ENCODE peak calls at places on chromosomes 12 and 14, in five cellular contexts. L is GM13976, Q is suprapubic skin, U is cardiac fibroblast, J is breast epithelium. B is an unnamed sample.

GRCh38 chr14:83607682-83608081 is 1922.3 kb upstream of the FLRT2 start:
- DNase-seq in U (no peak), J (no peak), Q (no peak), L (no peak), B (no peak)

GRCh38 chr12:31897791-31898503 is 61.3 kb upstream of the RESF1 start:
- DNase-seq in L (no peak), Q (no peak), U (peak; percentile 44), J (no peak), B (no peak)

GRCh38 chr14:105568859-105569766 is 42.7 kb downstream of the TMEM121 start:
- DNase-seq in U (no peak), Q (no peak), J (no peak), L (no peak), B (no peak)

GRCh38 chr14:105144666-105145380 is 23.8 kb downstream of the JAG2 start:
- DNase-seq in U (no peak), J (no peak), L (no peak), Q (peak; percentile 62), B (no peak)

GRCh38 chr12:45670339-45671065 is 59.0 kb upstream of the ARID2 start:
- DNase-seq in L (no peak), U (peak; percentile 49), Q (no peak), J (no peak), B (no peak)

GRCh38 chr12:4141344-4142270 is 132.0 kb upstream of the CCND2 start:
- DNase-seq in U (no peak), J (no peak), Q (no peak), L (no peak), B (no peak)

GRCh38 chr12:59041241-59042121 is 121.2 kb upstream of the LRIG3 start:
- DNase-seq in Q (no peak), L (no peak), U (peak; percentile 96), J (no peak), B (no peak)

GRCh38 chr12:9668141-9669018 is 1.1 kb upstream of the CLEC2D start:
- DNase-seq in Q (no peak), U (no peak), J (no peak), L (no peak), B (no peak)

GRCh38 chr12:46674126-46674525 is 151.7 kb downstream of the SLC38A4 start:
- DNase-seq in Q (no peak), L (no peak), J (no peak), U (no peak), B (no peak)

GRCh38 chr12:52953181-52953841 is 4.4 kb downstream of the KRT18 start:
- DNase-seq in U (no peak), J (no peak), Q (no peak), L (no peak), B (no peak)

GRCh38 chr14:93619176-93619793 is 169.0 kb downstream of the PRIMA1 start:
- DNase-seq in L (peak; percentile 58), J (no peak), U (peak; percentile 61), Q (no peak), B (peak; percentile 11)

GRCh38 chr12:79858518-79858917 is 76.4 kb downstream of the PPP1R12A start:
- DNase-seq in J (no peak), Q (no peak), U (peak; percentile 41), L (no peak), B (no peak)

GRCh38 chr12:54251667-54252284 is 28.1 kb downstream of the CBX5 start:
- DNase-seq in J (no peak), Q (no peak), L (peak; percentile 70), U (peak; percentile 73), B (no peak)

GRCh38 chr12:63968685-63969084 is 124.2 kb downstream of the SRGAP1 start:
- DNase-seq in Q (no peak), L (no peak), U (no peak), J (no peak), B (no peak)

GRCh38 chr12:115023279-115023678 is 339.3 kb upstream of the TBX3 start:
- DNase-seq in L (no peak), Q (no peak), J (no peak), U (peak; percentile 39), B (no peak)

GRCh38 chr12:107287436-107288413 is 194.4 kb upstream of the CRY1 start:
- DNase-seq in U (peak; percentile 18), J (no peak), Q (no peak), L (no peak), B (no peak)

GRCh38 chr12:101885912-101886561 is 8.7 kb downstream of the DRAM1 start:
- DNase-seq in Q (no peak), L (no peak), J (no peak), U (no peak), B (no peak)

GRCh38 chr14:50823763-50824636 is 7.0 kb downstream of the NIN start:
- DNase-seq in L (peak; percentile 40), U (no peak), J (no peak), Q (no peak), B (no peak)

GRCh38 chr12:25994252-25994651 is 35.8 kb downstream of the RASSF8 start:
- DNase-seq in L (no peak), Q (no peak), J (no peak), U (peak; percentile 88), B (no peak)

GRCh38 chr12:125186471-125187147 is 121.4 kb downstream of the AACS start:
- DNase-seq in L (no peak), Q (no peak), J (no peak), U (peak; percentile 21), B (peak; percentile 15)

GRCh38 chr14:65336191-65336591 is 76.3 kb upstream of the FUT8 start:
- DNase-seq in Q (no peak), L (no peak), U (peak; percentile 71), J (no peak), B (no peak)

GRCh38 chr12:24780969-24781368 is 167.9 kb downstream of the BCAT1 start:
- DNase-seq in J (no peak), Q (no peak), L (no peak), U (peak; percentile 50), B (no peak)

GRCh38 chr14:90193925-90194324 is 62.4 kb upstream of the PSMC1 start:
- DNase-seq in Q (no peak), U (no peak), L (no peak), J (no peak), B (no peak)

GRCh38 chr12:127680516-127680915 is 586.5 kb upstream of the TMEM132C start:
- DNase-seq in L (no peak), U (peak; percentile 42), J (no peak), Q (no peak), B (no peak)

GRCh38 chr12:122994140-122994675 is 13.7 kb downstream of the ARL6IP4 start:
- DNase-seq in U (no peak), L (no peak), Q (no peak), J (no peak), B (no peak)

GRCh38 chr14:93967637-93968250 is 8.6 kb downstream of the ASB2 start:
- DNase-seq in U (no peak), L (peak; percentile 83), Q (no peak), J (no peak), B (no peak)

GRCh38 chr12:49540229-49541139 is 1.7 kb downstream of the KCNH3 start:
- DNase-seq in J (no peak), L (no peak), Q (no peak), U (no peak), B (no peak)

DNA sequence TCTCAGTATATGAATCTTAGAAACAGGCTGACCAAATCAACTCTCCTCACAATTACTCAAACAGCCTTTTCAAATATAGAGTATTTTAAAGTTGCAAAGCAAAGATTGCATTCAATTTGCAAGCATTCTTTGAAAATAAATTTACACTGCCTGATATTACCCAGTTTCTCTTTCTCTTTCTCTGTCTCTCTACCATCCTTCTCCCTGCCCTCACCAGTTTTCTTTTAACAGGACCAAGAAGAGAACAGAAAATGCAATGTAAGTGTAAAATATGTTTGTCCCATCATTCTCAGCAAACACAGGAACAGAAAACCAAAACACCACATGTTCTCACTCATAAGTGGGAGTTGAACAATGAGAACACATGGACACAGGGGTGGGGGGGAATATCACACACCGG is 520.3 kb upstream of the USP15 start:
- DNase-seq in Q (no peak), L (no peak), J (no peak), U (no peak), B (no peak)
- TF ChIP-seq CTCF in Q (no peak), L (no peak), J (no peak), U (no peak), B (no peak)

GRCh38 chr14:99600232-99600888 is 3.6 kb downstream of the CCDC85C start:
- DNase-seq in L (no peak), J (no peak), Q (no peak), U (no peak), B (no peak)

GRCh38 chr14:99601301-99601945 is 2.6 kb downstream of the CCDC85C start:
- DNase-seq in J (no peak), Q (no peak), L (no peak), U (peak; percentile 12), B (no peak)

GRCh38 chr14:99603471-99603933 is 505 bp downstream of the CCDC85C start:
- DNase-seq in J (no peak), L (no peak), U (peak; percentile 39), Q (no peak), B (peak; percentile 32)

GRCh38 chr14:99602788-99603415 is 1.1 kb downstream of the CCDC85C start:
- DNase-seq in U (no peak), J (no peak), Q (no peak), L (no peak), B (no peak)

DNA sequence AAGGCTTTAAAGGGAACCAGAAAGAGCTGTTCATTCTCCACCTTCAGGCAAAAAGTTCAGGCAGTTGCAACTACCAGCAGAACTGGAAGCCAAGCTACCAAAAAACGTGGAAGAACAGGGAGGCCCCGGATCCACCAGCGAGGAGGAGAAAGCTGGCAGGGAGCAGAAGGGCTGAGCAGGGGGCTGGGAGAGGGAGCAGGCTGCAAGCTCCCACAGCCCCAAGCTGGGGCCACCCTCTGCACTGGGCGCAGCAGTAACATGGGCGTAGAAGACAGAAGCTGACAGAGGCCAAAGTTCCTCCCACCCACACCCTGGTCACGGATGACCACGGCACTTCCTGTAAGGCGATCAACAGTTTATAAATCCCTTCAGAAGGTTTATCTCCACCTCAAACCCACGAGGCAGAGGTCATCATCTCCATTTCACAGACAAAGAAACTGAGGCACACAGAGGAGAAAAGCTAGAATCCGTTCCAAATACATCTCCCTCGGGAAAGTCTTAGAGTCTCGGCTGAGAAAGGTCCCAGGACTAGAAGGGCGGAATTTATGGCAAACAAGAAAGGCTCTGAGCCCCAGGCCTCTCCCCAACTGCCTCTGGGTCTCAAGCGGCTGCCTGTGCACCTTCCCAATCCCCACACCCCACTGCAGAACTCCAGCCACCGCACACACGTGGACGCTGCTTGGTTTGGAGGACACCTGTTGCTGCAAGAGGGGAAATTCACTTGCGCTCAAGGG is 1.8 kb downstream of the CCDC85C start:
- DNase-seq in U (no peak), Q (no peak), L (no peak), J (no peak), B (no peak)
- TF ChIP-seq CTCF in U (no peak), Q (no peak), L (no peak), J (no peak), B (no peak)

GRCh38 chr12:51925400-51926063 is 18.2 kb downstream of the ACVRL1 start:
- DNase-seq in U (peak; percentile 7), Q (peak; percentile 49), J (no peak), L (no peak), B (no peak)

GRCh38 chr12:51926064-51926632 is 18.8 kb downstream of the ACVRL1 start:
- DNase-seq in U (no peak), L (no peak), J (peak; percentile 45), Q (peak; percentile 46), B (no peak)

GRCh38 chr12:51924551-51925399 is 17.5 kb downstream of the ACVRL1 start:
- DNase-seq in Q (peak; percentile 56), U (no peak), L (peak; percentile 60), J (peak; percentile 33), B (no peak)

GRCh38 chr12:51923506-51924365 is 16.4 kb downstream of the ACVRL1 start:
- DNase-seq in L (peak; percentile 78), Q (peak; percentile 82), U (peak; percentile 48), J (peak; percentile 56), B (peak; percentile 30)

GRCh38 chr12:51926718-51927117 is 19.4 kb downstream of the ACVRL1 start:
- DNase-seq in J (peak; percentile 52), L (no peak), Q (peak; percentile 73), U (peak; percentile 70), B (no peak)
- TF ChIP-seq CTCF in J (peak; percentile 46), L (peak; percentile 27), Q (peak; percentile 75), U (peak; percentile 70), B (peak; percentile 62)

GRCh38 chr12:109255377-109255776 is 53.7 kb downstream of the FOXN4 start:
- DNase-seq in U (peak; percentile 42), Q (no peak), L (no peak), J (no peak), B (no peak)
- TF ChIP-seq CTCF in U (peak; percentile 20), Q (no peak), L (no peak), J (no peak), B (no peak)

B was measured in progenitor cell of endocrine pancreas.